ENCODE peak calls at places on chromosomes 13 and 19, in nine cellular contexts. N is uterus; X is tibial artery; L is AG04450; Z is Panc1; S is heart right ventricle; W is fibroblast of lung; Y is CD8-positive, alpha-beta memory T cell; O is suprapubic skin. F is an unnamed sample.

GRCh38 chr13:43446126-43446525 is 340.6 kb downstream of the ENOX1 start:
- DNase-seq in N (no peak), X (no peak), L (no peak), Z (no peak), S (no peak), W (peak; percentile 65), Y (no peak), O (no peak), F (no peak)

GRCh38 chr13:44449999-44450821 is 76.6 kb downstream of the SERP2 start:
- DNase-seq in N (no peak), X (no peak), L (no peak), Z (no peak), S (no peak), W (no peak), Y (no peak), O (no peak), F (no peak)

GRCh38 chr19:19372656-19373416 is 32.6 kb upstream of the GATAD2A start:
- DNase-seq in N (no peak), X (no peak), L (no peak), Z (no peak), S (peak; percentile 80), W (no peak), Y (peak; percentile 32), O (no peak), F (no peak)

GRCh38 chr13:88063741-88064140 is 392.6 kb downstream of the SLITRK5 start:
- DNase-seq in N (no peak), X (no peak), L (no peak), Z (no peak), S (no peak), W (peak; percentile 12), Y (no peak), O (no peak), F (no peak)

GRCh38 chr19:843180-843835 is 2.5 kb downstream of the PRTN3 start:
- DNase-seq in N (no peak), X (no peak), L (no peak), Z (no peak), S (no peak), W (no peak), Y (no peak), O (no peak), F (no peak)

GRCh38 chr13:103299079-103299478 is 232.9 kb upstream of the SLC10A2 start:
- DNase-seq in N (no peak), X (no peak), L (no peak), Z (no peak), S (no peak), W (no peak), Y (no peak), O (no peak), F (no peak)

GRCh38 chr19:30090476-30090875 is 148.4 kb downstream of the URI1 start:
- DNase-seq in N (no peak), X (no peak), L (no peak), Z (no peak), S (no peak), W (no peak), Y (no peak), O (no peak), F (peak; percentile 20)

GRCh38 chr19:16035601-16036297 is 40.5 kb upstream of the TPM4 start:
- DNase-seq in N (no peak), X (no peak), L (no peak), Z (no peak), S (no peak), W (no peak), Y (no peak), O (peak; percentile 57), F (no peak)

GRCh38 chr13:40599722-40600121 is 66.7 kb downstream of the FOXO1 start:
- DNase-seq in N (no peak), X (no peak), L (no peak), Z (no peak), S (no peak), W (no peak), Y (no peak), O (no peak), F (no peak)

GRCh38 chr13:52459668-52460067 is 4.4 kb downstream of the CKAP2 start:
- DNase-seq in N (no peak), X (no peak), L (peak; percentile 21), Z (peak; percentile 38), S (no peak), W (peak; percentile 61), Y (no peak), O (no peak), F (no peak)

GRCh38 chr19:49364083-49364687 is 508 bp downstream of the DKKL1 start:
- DNase-seq in N (peak; percentile 52), X (peak; percentile 71), L (no peak), Z (no peak), S (no peak), W (no peak), Y (no peak), O (no peak), F (no peak)
- H3K4me3 ChIP-seq in N (peak overlapping the region; percentile 96), X (peak overlapping the region; percentile 98), L (peak overlapping the region; percentile 27), Z (peak overlapping the region; percentile 60), S (peak overlapping the region; percentile 97), W (peak overlapping the region; percentile 34), Y (peak overlapping the region; percentile 61), O (peak overlapping the region; percentile 79), F (no peak overlapping the region)

DNA sequence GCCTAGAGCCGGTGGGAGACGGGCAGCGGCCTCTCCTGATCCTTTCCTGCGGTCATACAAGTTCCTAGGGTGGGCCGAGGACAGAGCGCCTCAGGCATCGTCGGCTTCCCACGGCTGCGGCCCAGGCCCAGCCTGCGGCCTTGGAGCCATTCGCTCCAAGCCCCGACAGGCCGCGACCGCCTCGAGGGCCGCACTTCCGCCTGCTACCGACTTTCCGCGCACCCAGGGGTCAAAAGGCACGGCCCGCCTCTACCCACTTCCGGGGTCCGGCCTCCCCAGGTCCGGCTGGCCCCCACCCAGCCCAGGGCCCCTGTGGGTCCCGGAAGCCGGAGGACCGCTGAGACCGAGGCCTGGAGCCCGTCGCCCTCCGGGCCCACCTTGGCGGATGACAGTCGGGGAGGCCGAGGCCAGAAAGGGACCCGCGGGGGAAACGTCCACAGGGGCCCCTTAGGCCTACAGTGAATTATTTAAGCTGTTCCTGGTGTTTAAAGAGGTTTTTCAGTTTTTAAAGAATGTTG is 16.2 kb downstream of the ZIC2 start:
- DNase-seq in N (no peak), X (no peak), L (no peak), Z (no peak), S (no peak), W (no peak), Y (no peak), O (no peak), F (no peak)
- H3K27me3 ChIP-seq in N (peaks cover 34% of the 10 kb centered on the region), X (peaks cover 4% of the 10 kb centered on the region), L (peaks cover 68% of the 10 kb centered on the region), Z (no peaks in the 10 kb centered on the region), S (peaks cover 99% of the 10 kb centered on the region), W (peaks cover 45% of the 10 kb centered on the region), Y (peaks cover 68% of the 10 kb centered on the region), O (peaks cover 86% of the 10 kb centered on the region), F (peaks cover 54% of the 10 kb centered on the region)

GRCh38 chr13:99258946-99259345 is 767 bp upstream of the GPR18 start:
- DNase-seq in N (no peak), X (no peak), L (no peak), Z (no peak), S (no peak), W (no peak), Y (peak; percentile 43), O (no peak), F (no peak)
- H3K27ac ChIP-seq in N (no peak overlapping the region), X (no peak overlapping the region), L (no peak overlapping the region), Z (no peak overlapping the region), S (no peak overlapping the region), W (no peak overlapping the region), Y (peak overlapping the region; percentile 39), O (no peak overlapping the region), F (no peak overlapping the region)

DNA sequence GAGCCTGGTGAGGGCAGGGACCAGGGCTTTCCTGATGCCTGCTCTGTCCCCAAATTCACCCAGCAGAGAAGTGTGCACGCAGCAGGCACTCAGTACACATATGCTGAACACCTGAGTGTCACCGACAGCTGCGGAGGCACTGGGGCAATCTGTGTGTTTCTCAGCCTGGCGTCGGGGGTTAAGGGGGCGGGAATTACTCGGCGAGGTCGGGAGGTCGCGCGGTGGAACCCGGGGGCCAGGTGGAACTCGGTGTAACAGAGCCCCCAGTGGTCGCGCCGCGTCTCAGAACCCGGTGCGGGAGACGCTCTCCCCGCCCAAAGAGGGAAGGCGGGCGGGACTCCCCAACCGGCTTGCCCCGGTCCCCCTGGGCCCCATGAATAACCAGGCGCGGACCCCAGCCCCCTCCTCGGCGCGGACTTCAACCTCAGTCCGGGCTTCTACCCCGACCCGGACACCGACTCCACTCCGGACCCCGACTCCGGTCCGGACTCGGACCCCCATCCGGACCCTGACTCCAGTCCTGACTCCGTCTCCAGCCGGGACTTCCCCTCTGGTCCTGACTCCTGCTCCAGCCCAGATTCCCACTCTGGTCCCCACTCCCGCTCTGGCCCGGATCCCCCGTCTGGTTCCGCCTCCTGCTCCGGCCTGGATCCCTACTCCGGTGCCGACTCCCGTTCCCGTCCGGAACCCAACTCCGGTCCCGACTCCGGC is at the start of gene SELENOV:
- DNase-seq in N (no peak), X (no peak), L (no peak), Z (no peak), S (no peak), W (no peak), Y (no peak), O (no peak), F (no peak)
- H3K4me3 ChIP-seq in N (peak within 1 kb of the TSS; percentile 9), X (peak within 1 kb of the TSS; percentile 38), L (peak within 1 kb of the TSS; percentile 13), Z (peak within 1 kb of the TSS; percentile 30), S (peak within 1 kb of the TSS; percentile 44), W (no peak within 1 kb of the TSS), Y (peak within 1 kb of the TSS; percentile 43), O (peak within 1 kb of the TSS; percentile 37), F (peak within 1 kb of the TSS; percentile 58)

F was measured in dorsolateral prefrontal cortex.